ENCODE peak calls at places on chromosomes 12 and 14, in four cellular contexts. One of them, this sample, is unnamed.

GRCh38 chr12:2395352-2395977 is 342.7 kb downstream of the CACNA1C start:
- DNase-seq in brain microvascular endothelial cell: no peak
- DNase-seq in transverse colon: peak; percentile 47
- DNase-seq in SK-N-SH: peak; percentile 78
- DNase-seq in this sample: no peak

GRCh38 chr14:88929656-88930436 is 105.4 kb downstream of the TTC8 start:
- DNase-seq in SK-N-SH: no peak
- DNase-seq in brain microvascular endothelial cell: no peak
- DNase-seq in transverse colon: no peak
- DNase-seq in this sample: no peak

GRCh38 chr12:121579190-121579791 is 1.5 kb downstream of the KDM2B start:
- DNase-seq in brain microvascular endothelial cell: no peak
- DNase-seq in transverse colon: peak; percentile 54
- DNase-seq in SK-N-SH: peak; percentile 76
- DNase-seq in this sample: no peak

GRCh38 chr14:28673056-28673455 is 93.5 kb upstream of the FOXG1 start:
- DNase-seq in brain microvascular endothelial cell: no peak
- DNase-seq in transverse colon: no peak
- DNase-seq in SK-N-SH: no peak
- DNase-seq in this sample: no peak

GRCh38 chr12:3951380-3952135 is 78.4 kb upstream of the PARP11 start:
- DNase-seq in transverse colon: no peak
- DNase-seq in SK-N-SH: no peak
- DNase-seq in brain microvascular endothelial cell: no peak
- DNase-seq in this sample: no peak

GRCh38 chr12:18583655-18584054 is 154.2 kb downstream of the PLCZ1 start:
- DNase-seq in transverse colon: no peak
- DNase-seq in brain microvascular endothelial cell: no peak
- DNase-seq in SK-N-SH: no peak
- DNase-seq in this sample: no peak

GRCh38 chr14:24280797-24281460 is 9.5 kb upstream of the RABGGTA start:
- DNase-seq in transverse colon: no peak
- DNase-seq in brain microvascular endothelial cell: no peak
- DNase-seq in SK-N-SH: no peak
- DNase-seq in this sample: no peak

GRCh38 chr12:108313609-108314331 is 25.3 kb downstream of the CMKLR1 start:
- DNase-seq in SK-N-SH: peak; percentile 41
- DNase-seq in brain microvascular endothelial cell: no peak
- DNase-seq in transverse colon: peak; percentile 29
- DNase-seq in this sample: no peak

GRCh38 chr14:60648169-60648933 is 926 bp downstream of the SIX1 start:
- DNase-seq in SK-N-SH: peak; percentile 53
- DNase-seq in brain microvascular endothelial cell: no peak
- DNase-seq in transverse colon: no peak
- DNase-seq in this sample: no peak

GRCh38 chr12:121774968-121775474 is 18.5 kb downstream of the RHOF start:
- DNase-seq in transverse colon: no peak
- DNase-seq in brain microvascular endothelial cell: no peak
- DNase-seq in SK-N-SH: no peak
- DNase-seq in this sample: no peak

GRCh38 chr14:106625181-106625580 is 1098.8 kb downstream of the TMEM121 start:
- DNase-seq in brain microvascular endothelial cell: no peak
- DNase-seq in SK-N-SH: no peak
- DNase-seq in transverse colon: no peak
- DNase-seq in this sample: no peak

DNA sequence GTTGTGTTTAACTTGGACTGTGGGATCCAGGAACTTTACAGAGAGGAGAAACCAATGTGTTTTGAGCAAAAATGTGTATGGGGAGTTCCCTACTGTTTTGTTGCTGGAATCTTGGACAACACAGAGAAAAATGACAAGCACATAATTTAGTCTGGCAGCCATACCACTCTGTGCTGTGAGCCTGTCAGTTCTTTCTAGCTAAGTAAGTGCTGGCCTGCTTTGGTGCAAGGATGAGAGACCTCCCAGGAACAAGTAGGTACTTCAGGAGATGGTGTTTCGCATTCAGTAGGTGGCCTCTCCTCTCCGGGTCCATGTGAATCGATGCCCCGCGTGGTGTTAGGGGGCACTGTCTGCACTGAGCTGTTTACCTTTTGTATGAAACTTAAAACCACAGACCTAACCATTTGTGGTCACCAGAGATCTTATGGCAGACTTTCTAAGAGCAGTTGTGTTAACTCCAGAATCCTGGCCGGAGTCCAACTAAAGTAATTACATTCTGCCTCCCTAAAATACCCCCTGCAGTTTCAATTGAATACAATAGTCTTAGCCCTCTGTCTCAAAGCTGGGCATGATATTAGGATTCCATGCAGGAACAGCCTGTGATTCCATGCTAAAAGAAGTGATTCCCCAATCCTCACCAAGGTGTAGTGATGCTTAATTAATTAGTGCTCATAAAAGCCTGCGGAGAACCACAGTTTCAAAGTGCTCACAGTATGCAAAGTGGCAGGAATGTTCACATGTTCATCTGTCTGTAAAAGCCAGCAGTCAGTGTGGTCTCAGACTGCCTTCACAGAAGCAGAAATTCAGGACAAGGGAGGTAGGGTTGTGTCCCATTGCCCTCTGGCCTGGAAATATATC is 64.2 kb downstream of the LLPH start:
- DNase-seq in brain microvascular endothelial cell: peak; percentile 23
- DNase-seq in SK-N-SH: no peak
- DNase-seq in transverse colon: no peak
- DNase-seq in this sample: peak; percentile 36
- TF ChIP-seq CTCF in brain microvascular endothelial cell: peak; percentile 49
- TF ChIP-seq CTCF in SK-N-SH: peak; percentile 24
- TF ChIP-seq CTCF in transverse colon: no peak
- TF ChIP-seq CTCF in this sample: peak; percentile 5

GRCh38 chr12:21942377-21942703 is 1.1 kb upstream of the ABCC9 start:
- DNase-seq in SK-N-SH: no peak
- DNase-seq in transverse colon: no peak
- DNase-seq in brain microvascular endothelial cell: no peak
- DNase-seq in this sample: no peak
- H3K4me3 ChIP-seq in SK-N-SH: no peak overlapping the region
- H3K4me3 ChIP-seq in transverse colon: peak overlapping the region; percentile 48
- H3K4me3 ChIP-seq in brain microvascular endothelial cell: peak overlapping the region; percentile 60
- H3K4me3 ChIP-seq in this sample: no peak overlapping the region

DNA sequence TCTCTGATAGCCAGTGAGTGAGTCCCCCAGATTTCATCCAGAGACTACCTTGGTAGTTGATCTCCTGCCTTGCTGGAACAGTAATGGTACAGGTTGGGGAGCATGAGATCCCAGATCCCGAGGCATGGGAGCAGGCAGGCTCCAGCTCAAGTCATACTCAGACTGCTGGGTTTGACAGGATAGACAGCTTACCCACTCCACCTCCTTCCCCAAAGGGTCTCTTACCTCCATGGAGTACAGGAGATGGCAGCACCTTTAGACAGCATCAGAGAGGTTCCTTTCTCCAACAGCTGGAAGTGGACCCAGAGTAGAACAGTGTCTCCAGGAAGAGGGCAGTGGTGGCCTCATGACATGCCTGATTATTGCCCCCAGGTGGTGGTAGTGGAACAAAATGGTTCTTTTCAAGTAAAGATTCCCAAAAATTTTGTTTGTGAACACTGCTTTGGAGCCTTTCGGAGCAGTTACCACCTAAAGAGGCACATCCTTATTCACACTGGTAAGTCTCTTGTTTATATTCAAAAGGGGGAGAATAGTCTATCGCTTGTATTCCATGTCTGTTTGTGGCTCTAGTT is 4.9 kb upstream of the CSAD start:
- DNase-seq in transverse colon: no peak
- DNase-seq in SK-N-SH: no peak
- DNase-seq in brain microvascular endothelial cell: no peak
- DNase-seq in this sample: no peak
- TF ChIP-seq CTCF in transverse colon: no peak
- TF ChIP-seq CTCF in SK-N-SH: no peak
- TF ChIP-seq CTCF in brain microvascular endothelial cell: no peak
- TF ChIP-seq CTCF in this sample: no peak

DNA sequence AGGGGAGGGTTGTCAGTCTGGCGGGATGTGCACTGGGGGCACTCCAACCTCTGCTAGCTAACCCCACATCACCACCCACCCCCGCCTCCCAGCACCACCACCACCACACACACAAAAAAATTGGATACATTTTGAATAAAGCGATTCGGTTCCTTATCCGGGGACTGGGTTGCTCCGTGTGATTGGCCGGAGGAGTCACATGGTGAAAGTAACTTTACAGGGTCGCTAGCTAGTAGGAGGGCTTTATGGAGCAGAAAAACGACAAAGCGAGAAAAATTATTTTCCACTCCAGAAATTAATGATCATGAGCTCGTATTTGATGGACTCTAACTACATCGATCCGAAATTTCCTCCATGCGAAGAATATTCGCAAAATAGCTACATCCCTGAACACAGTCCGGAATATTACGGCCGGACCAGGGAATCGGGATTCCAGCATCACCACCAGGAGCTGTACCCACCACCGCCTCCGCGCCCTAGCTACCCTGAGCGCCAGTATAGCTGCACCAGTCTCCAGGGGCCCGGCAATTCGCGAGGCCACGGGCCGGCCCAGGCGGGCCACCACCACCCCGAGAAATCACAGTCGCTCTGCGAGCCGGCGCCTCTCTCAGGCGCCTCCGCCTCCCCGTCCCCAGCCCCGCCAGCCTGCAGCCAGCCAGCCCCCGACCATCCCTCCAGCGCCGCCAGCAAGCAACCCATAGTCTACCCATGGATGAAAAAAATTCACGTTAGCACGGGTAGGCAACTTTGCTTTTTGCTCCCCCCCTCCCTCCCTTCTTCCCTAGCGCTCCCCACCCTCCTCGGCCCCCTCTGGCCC is at the start of gene HOXC4:
- DNase-seq in transverse colon: peak; percentile 21
- DNase-seq in brain microvascular endothelial cell: no peak
- DNase-seq in SK-N-SH: peak; percentile 86
- DNase-seq in this sample: no peak
- H3K4me3 ChIP-seq in transverse colon: peak within 1 kb of the TSS; percentile 46
- H3K4me3 ChIP-seq in brain microvascular endothelial cell: peak within 1 kb of the TSS; percentile 31
- H3K4me3 ChIP-seq in SK-N-SH: peak within 1 kb of the TSS; percentile 85
- H3K4me3 ChIP-seq in this sample: peak within 1 kb of the TSS; percentile 43

GRCh38 chr12:24537241-24537860 is 411.6 kb downstream of the BCAT1 start:
- DNase-seq in brain microvascular endothelial cell: no peak
- DNase-seq in SK-N-SH: no peak
- DNase-seq in transverse colon: no peak
- DNase-seq in this sample: no peak

GRCh38 chr12:24530689-24531088 is 418.2 kb downstream of the BCAT1 start:
- DNase-seq in brain microvascular endothelial cell: no peak
- DNase-seq in transverse colon: no peak
- DNase-seq in SK-N-SH: no peak
- DNase-seq in this sample: no peak

GRCh38 chr12:24535334-24536019 is 413.4 kb downstream of the BCAT1 start:
- DNase-seq in SK-N-SH: no peak
- DNase-seq in brain microvascular endothelial cell: no peak
- DNase-seq in transverse colon: no peak
- DNase-seq in this sample: no peak

GRCh38 chr12:24533953-24534352 is 414.9 kb downstream of the BCAT1 start:
- DNase-seq in brain microvascular endothelial cell: no peak
- DNase-seq in SK-N-SH: no peak
- DNase-seq in transverse colon: no peak
- DNase-seq in this sample: no peak

DNA sequence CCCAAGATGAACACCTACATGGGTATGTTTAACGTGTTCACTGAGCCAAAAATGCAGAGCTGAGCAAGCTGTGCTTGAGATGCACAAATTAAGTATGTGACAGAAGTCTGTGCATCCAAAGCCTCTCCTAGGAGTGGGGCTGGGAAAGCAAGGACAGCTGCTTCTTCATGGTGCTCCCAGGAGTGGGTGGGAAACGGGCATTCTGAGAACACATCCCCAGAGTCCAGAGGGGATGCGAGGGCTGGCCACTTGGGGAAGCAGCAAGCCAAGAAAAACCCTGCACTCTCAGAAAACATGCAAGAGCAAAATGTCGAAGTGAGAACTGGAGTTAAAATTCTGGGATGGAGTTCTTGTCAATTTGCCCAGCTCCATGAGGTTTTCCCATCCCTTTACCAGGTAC is 414.3 kb downstream of the BCAT1 start:
- DNase-seq in transverse colon: no peak
- DNase-seq in SK-N-SH: no peak
- DNase-seq in brain microvascular endothelial cell: no peak
- DNase-seq in this sample: no peak
- TF ChIP-seq CTCF in transverse colon: no peak
- TF ChIP-seq CTCF in SK-N-SH: no peak
- TF ChIP-seq CTCF in brain microvascular endothelial cell: peak; percentile 38
- TF ChIP-seq CTCF in this sample: no peak

GRCh38 chr14:100566586-100566985 is 20.6 kb downstream of the BEGAIN start:
- DNase-seq in brain microvascular endothelial cell: no peak
- DNase-seq in SK-N-SH: no peak
- DNase-seq in transverse colon: no peak
- DNase-seq in this sample: no peak

GRCh38 chr14:100566119-100566518 is 21.1 kb downstream of the BEGAIN start:
- DNase-seq in brain microvascular endothelial cell: no peak
- DNase-seq in SK-N-SH: no peak
- DNase-seq in transverse colon: peak; percentile 83
- DNase-seq in this sample: no peak

GRCh38 chr14:100568164-100568997 is 18.8 kb downstream of the BEGAIN start:
- DNase-seq in brain microvascular endothelial cell: no peak
- DNase-seq in SK-N-SH: peak; percentile 80
- DNase-seq in transverse colon: no peak
- DNase-seq in this sample: no peak

GRCh38 chr14:100567877-100568163 is 19.4 kb downstream of the BEGAIN start:
- DNase-seq in SK-N-SH: no peak
- DNase-seq in transverse colon: no peak
- DNase-seq in brain microvascular endothelial cell: no peak
- DNase-seq in this sample: no peak

DNA sequence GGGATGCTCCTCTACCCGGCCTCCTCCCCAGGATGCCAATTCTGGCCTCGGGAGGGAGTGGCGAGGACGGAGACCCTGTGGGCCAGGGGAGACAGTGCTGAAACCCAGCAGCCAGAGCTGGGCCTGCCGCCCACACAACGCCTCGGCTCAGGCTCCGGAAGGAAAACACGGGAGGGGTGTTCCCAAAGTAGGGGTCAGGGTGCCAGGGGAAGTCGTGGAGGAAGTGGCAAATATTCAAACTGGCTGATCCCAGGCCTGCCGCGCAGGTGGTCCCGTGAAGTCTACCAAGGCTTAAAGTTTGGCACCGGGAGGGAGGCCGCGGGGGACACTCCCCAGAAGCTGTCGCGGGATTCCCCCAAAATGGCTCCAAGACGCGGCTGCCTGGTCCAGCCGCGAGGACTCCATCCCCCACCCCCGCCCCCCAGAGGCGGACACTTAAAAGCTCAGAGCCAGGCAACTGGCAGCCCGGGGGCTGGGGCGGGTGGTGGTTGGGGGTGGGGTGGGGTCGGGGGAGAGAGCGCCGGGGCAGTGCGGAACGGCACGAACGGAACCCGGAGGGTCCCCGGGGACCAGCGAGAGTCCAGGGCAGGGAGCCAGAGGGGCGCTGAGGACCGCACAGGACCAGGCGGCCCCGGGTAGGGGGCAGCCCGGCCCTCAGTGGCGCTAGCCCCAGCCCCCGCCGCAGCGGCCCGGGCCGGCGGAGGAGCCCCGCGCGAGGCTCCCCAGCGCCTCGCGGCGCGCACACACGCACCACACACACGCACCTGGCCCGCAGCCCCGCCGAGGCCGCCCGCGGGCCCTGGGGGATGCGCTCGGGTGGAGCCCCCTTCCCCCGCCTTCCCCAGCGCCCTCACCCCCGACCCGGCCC is 20.0 kb downstream of the BEGAIN start:
- DNase-seq in transverse colon: no peak
- DNase-seq in SK-N-SH: peak; percentile 85
- DNase-seq in brain microvascular endothelial cell: no peak
- DNase-seq in this sample: no peak
- H3K4me3 ChIP-seq in transverse colon: peak overlapping the region; percentile 48
- H3K4me3 ChIP-seq in SK-N-SH: peak overlapping the region; percentile 58
- H3K4me3 ChIP-seq in brain microvascular endothelial cell: no peak overlapping the region
- H3K4me3 ChIP-seq in this sample: no peak overlapping the region

GRCh38 chr12:24025153-24025798 is 75.8 kb upstream of the SOX5 start:
- DNase-seq in transverse colon: no peak
- DNase-seq in SK-N-SH: no peak
- DNase-seq in brain microvascular endothelial cell: no peak
- DNase-seq in this sample: no peak
- TF ChIP-seq CTCF in transverse colon: peak; percentile 35
- TF ChIP-seq CTCF in SK-N-SH: peak; percentile 43
- TF ChIP-seq CTCF in brain microvascular endothelial cell: peak; percentile 49
- TF ChIP-seq CTCF in this sample: no peak